ENCODE peak calls at places on chromosome 13, in seven cellular contexts. S is putamen; D is type B pancreatic cell; O is NCI-H2029 treated with DMSO at 0.1 percent for 48 hours; V is lung; I is stimulated activated naive CD8-positive, alpha-beta T cell treated with anti-CD3 and anti-CD28 coated beads, Interleukin-15, Interleukin-2, amounts not matched to agents 100 U/mL and 50 U/mL, for 24 hours; J is colonic mucosa. T is an unnamed sample.

GRCh38 chr13:27918041-27918917 is 1.5 kb upstream of the PDX1 start:
- DNase-seq in D (no peak), O (no peak), S (no peak), V (no peak), I (no peak), J (no peak), T (no peak)

GRCh38 chr13:29802621-29803020 is 47.8 kb downstream of the UBL3 start:
- DNase-seq in S (no peak), J (no peak), I (no peak), V (no peak), O (no peak), D (no peak), T (no peak)

GRCh38 chr13:79791471-79792042 is 310.6 kb downstream of the NDFIP2 start:
- DNase-seq in J (no peak), D (no peak), I (no peak), S (no peak), V (no peak), O (no peak), T (no peak)

GRCh38 chr13:29583073-29583785 is 12.3 kb downstream of the SLC7A1 start:
- DNase-seq in J (peak; percentile 67), I (no peak), O (no peak), D (no peak), V (no peak), S (no peak), T (no peak)

GRCh38 chr13:21078501-21078900 is 17.1 kb upstream of the LATS2 start:
- DNase-seq in J (no peak), D (no peak), I (no peak), V (no peak), S (no peak), O (no peak), T (no peak)

GRCh38 chr13:98189841-98190505 is 12.9 kb upstream of the RNF113B start:
- DNase-seq in S (no peak), O (no peak), D (no peak), V (no peak), J (no peak), I (no peak), T (no peak)

GRCh38 chr13:89066868-89067466 is 1395.8 kb downstream of the SLITRK5 start:
- DNase-seq in D (no peak), J (peak; percentile 39), O (no peak), V (peak; percentile 31), S (peak; percentile 37), I (peak; percentile 9), T (no peak)

GRCh38 chr13:96710166-96710866 is 284.0 kb downstream of the OXGR1 start:
- DNase-seq in J (no peak), S (no peak), D (no peak), V (no peak), I (no peak), O (no peak), T (no peak)

GRCh38 chr13:85140192-85140591 is 659.0 kb downstream of the SLITRK6 start:
- DNase-seq in S (no peak), D (no peak), J (no peak), V (no peak), O (no peak), I (no peak), T (no peak)

GRCh38 chr13:75771818-75772217 is 135.7 kb downstream of the LMO7 start:
- DNase-seq in J (no peak), S (no peak), O (no peak), I (no peak), D (no peak), V (no peak), T (no peak)

GRCh38 chr13:113552079-113552478 is 32.5 kb upstream of the TFDP1 start:
- DNase-seq in J (no peak), D (peak; percentile 45), S (no peak), O (no peak), V (peak; percentile 13), I (no peak), T (no peak)

GRCh38 chr13:63107163-63107935 is 1691.7 kb upstream of the PCDH20 start:
- DNase-seq in I (no peak), S (no peak), O (no peak), D (no peak), J (no peak), V (no peak), T (no peak)

GRCh38 chr13:41352935-41353801 is 42.1 kb downstream of the NAA16 start:
- DNase-seq in D (no peak), J (peak; percentile 24), V (no peak), I (peak; percentile 21), O (no peak), S (peak; percentile 34), T (no peak)

GRCh38 chr13:33994826-33995502 is 177.0 kb downstream of the RFC3 start:
- DNase-seq in V (no peak), S (no peak), J (no peak), D (no peak), O (no peak), I (no peak), T (no peak)

GRCh38 chr13:94710081-94710809 is 2.1 kb downstream of the SOX21 start:
- DNase-seq in O (no peak), S (no peak), I (no peak), J (no peak), D (no peak), V (no peak), T (no peak)

GRCh38 chr13:47334173-47334572 is 437.3 kb upstream of the HTR2A start:
- DNase-seq in J (no peak), V (no peak), S (no peak), O (no peak), I (no peak), D (no peak), T (peak; percentile 16)

GRCh38 chr13:40969169-40969901 is 49.8 kb downstream of the ELF1 start:
- DNase-seq in O (no peak), S (no peak), I (peak; percentile 27), V (no peak), D (no peak), J (no peak), T (no peak)

GRCh38 chr13:82374719-82375118 is 1507.6 kb downstream of the SLITRK1 start:
- DNase-seq in O (no peak), S (no peak), D (no peak), V (no peak), I (no peak), J (no peak), T (no peak)

GRCh38 chr13:39296193-39296592 is 257.9 kb downstream of the NHLRC3 start:
- DNase-seq in O (no peak), J (no peak), V (no peak), I (no peak), S (no peak), D (no peak), T (no peak)

GRCh38 chr13:37011002-37011401 is 10.4 kb downstream of the EXOSC8 start:
- DNase-seq in J (no peak), I (no peak), D (no peak), V (no peak), S (no peak), O (no peak), T (no peak)

GRCh38 chr13:31015207-31015606 is 82.8 kb downstream of the TEX26 start:
- DNase-seq in V (no peak), O (no peak), J (no peak), I (no peak), D (no peak), S (no peak), T (no peak)

GRCh38 chr13:32041429-32041828 is 9.9 kb downstream of the FRY start:
- DNase-seq in O (no peak), J (no peak), S (no peak), V (no peak), D (no peak), I (no peak), T (no peak)

GRCh38 chr13:44816701-44817684 is 172.3 kb downstream of the NUFIP1 start:
- DNase-seq in V (no peak), I (no peak), J (no peak), S (no peak), D (no peak), O (no peak), T (no peak)

GRCh38 chr13:73938375-73939070 is 195.7 kb downstream of the KLF12 start:
- DNase-seq in I (no peak), O (no peak), J (no peak), V (no peak), S (no peak), D (no peak), T (no peak)

GRCh38 chr13:100922599-100922998 is 248.0 kb upstream of the TMTC4 start:
- DNase-seq in V (no peak), D (no peak), S (no peak), I (no peak), J (no peak), O (no peak), T (no peak)

GRCh38 chr13:100511422-100511821 is 77.2 kb downstream of the GGACT start:
- DNase-seq in I (no peak), D (no peak), J (no peak), V (no peak), S (no peak), O (no peak), T (no peak)

GRCh38 chr13:102233566-102234208 is 168.2 kb downstream of the FGF14 start:
- DNase-seq in O (no peak), S (no peak), I (no peak), J (no peak), V (no peak), D (no peak), T (no peak)

T was measured in posterior cingulate gyrus.